ENCODE peak calls at places on chromosomes 1 and 21, in six cellular contexts. D is endothelial cell of umbilical vein, Q is A549, I is K562, L is GM12878, C is HepG2. Y is an unnamed sample.
A peak's percentile ranks its signal among the peaks of the same experiment; 100 is the strongest.

GRCh38 chr1:31102501-31102950 is 37.0 kb upstream of the PUM1 start:
- DNase-seq in D (no peak), Q (peak; percentile 28), I (no peak), L (no peak), C (no peak), Y (peak; percentile 51)

GRCh38 chr1:212413902-212414327 is 771 bp downstream of the PACC1 start:
- DNase-seq in D (no peak), Q (no peak), I (peak; percentile 62), L (no peak), C (no peak), Y (no peak)

GRCh38 chr1:119784127-119784781 is 15.5 kb upstream of the HMGCS2 start:
- DNase-seq in D (no peak), Q (no peak), I (no peak), L (no peak), C (no peak), Y (peak; percentile 89)

GRCh38 chr1:225834417-225835329 is 24.7 kb downstream of the EPHX1 start:
- DNase-seq in D (no peak), Q (no peak), I (no peak), L (no peak), C (no peak), Y (no peak)

GRCh38 chr1:89451011-89451410 is 73.6 kb upstream of the LRRC8B start:
- DNase-seq in D (no peak), Q (no peak), I (no peak), L (no peak), C (no peak), Y (no peak)

GRCh38 chr1:152585586-152585985 is 5.3 kb upstream of the LCE3D start:
- DNase-seq in D (no peak), Q (no peak), I (no peak), L (no peak), C (no peak), Y (peak; percentile 3)

GRCh38 chr1:55107989-55108388 is 68.6 kb downstream of the PCSK9 start:
- DNase-seq in D (no peak), Q (no peak), I (no peak), L (no peak), C (no peak), Y (no peak)

GRCh38 chr1:19682257-19682656 is 17.6 kb downstream of the HTR6 start:
- DNase-seq in D (no peak), Q (no peak), I (peak; percentile 29), L (no peak), C (no peak), Y (peak; percentile 34)

GRCh38 chr21:37530901-37531351 is 164.4 kb downstream of the DYRK1A start:
- DNase-seq in D (no peak), Q (no peak), I (no peak), L (no peak), C (no peak), Y (no peak)

GRCh38 chr1:91511386-91511785 is 10.7 kb downstream of the CDC7 start:
- DNase-seq in D (peak; percentile 57), Q (peak; percentile 51), I (peak; percentile 52), L (no peak), C (peak; percentile 35), Y (peak; percentile 47)

GRCh38 chr1:56755911-56756310 is 63.3 kb downstream of the FYB2 start:
- DNase-seq in D (no peak), Q (no peak), I (no peak), L (no peak), C (peak; percentile 11), Y (no peak)

DNA sequence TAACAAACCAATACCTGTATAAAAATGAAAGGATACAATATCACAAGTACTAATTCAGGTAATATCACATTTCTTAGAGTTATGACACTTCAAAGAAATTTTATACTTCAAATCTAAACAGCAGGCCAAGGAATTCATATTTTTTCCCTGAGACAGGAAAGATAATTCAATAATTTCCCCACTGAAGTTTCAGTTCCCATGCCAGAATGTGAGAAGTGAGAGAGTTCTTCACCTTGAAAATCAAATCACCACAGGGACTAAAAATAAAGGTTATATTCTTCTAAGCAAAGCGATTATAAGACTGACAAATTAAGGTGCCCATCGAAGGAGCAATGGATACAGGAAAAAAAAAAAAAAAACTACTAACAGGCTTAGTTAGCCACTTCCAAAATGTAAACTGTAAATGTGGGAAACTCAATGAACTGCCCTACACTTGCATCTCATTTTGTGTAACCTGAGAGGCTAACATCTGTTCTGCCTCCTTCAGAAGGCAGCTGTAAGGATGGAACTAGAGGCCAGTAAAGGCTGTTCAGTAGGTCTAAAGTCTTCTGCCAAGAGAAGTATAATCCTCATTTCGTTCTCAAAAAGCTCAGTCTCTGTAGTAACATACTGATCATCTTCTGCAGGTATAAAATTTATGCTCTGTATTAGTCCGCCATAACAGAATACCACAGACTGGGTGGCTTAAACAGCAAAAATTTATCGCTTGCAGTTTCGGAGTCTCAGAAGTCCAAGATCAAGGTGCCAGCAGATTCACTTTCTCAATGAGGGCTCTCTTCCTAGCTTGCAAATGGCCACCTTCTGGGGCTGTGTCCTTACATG is 127.8 kb downstream of the RERE start:
- DNase-seq in D (no peak), Q (no peak), I (no peak), L (no peak), C (no peak), Y (no peak)
- TF ChIP-seq MYC in D (no peak), Q (no peak), I (no peak), L (no peak), C (no peak), Y (no peak)

GRCh38 chr1:1304331-1305299 is 3.1 kb downstream of the ACAP3 start:
- DNase-seq in D (no peak), Q (peak; percentile 64), I (peak; percentile 84), L (no peak), C (peak; percentile 62), Y (peak; percentile 37)

GRCh38 chr1:1306661-1307260 is 969 bp downstream of the ACAP3 start:
- DNase-seq in D (no peak), Q (no peak), I (no peak), L (no peak), C (peak; percentile 60), Y (no peak)

GRCh38 chr1:1306070-1306660 is 1.6 kb downstream of the ACAP3 start:
- DNase-seq in D (no peak), Q (no peak), I (peak; percentile 80), L (no peak), C (peak; percentile 60), Y (peak; percentile 66)

GRCh38 chr1:1303736-1304135 is 4.0 kb downstream of the ACAP3 start:
- DNase-seq in D (no peak), Q (no peak), I (no peak), L (no peak), C (no peak), Y (no peak)

DNA sequence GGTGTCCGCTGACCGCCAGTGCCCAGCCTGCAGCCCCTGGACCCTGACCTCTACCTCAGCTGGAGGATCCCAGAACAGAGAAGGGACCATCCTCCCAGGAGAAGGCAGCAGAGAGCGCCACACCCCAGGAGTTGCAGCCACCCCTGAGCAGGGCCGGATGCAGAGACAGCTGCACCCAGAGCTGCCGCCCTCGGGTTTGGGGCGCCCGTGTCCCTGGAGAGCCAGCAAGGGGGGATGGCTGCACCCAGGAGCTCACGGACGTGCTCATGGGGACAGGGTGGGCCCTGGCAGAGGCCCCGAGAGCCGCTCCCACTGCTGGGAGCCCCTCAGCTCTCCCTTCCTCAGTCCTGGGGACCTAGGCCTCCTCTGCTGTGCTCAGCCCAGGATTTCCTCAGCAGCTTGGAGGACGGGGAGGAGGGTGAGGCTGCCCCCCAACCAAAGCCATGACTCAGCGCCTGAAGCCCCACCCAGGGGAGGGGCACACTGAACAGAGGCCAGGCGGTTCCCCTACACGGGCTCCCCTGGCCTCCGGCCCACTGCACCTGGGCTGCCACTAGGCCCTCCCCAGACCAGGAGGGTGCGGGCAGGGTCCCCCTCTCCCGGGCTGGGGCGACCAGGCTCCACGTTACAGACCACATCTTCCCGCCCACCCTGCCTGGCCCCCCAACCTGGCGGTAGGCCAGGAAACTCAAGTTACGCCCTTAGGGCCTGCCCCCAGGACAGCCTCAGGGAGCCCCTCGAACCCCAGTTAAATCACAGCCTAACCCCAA is 2.2 kb downstream of the ACAP3 start:
- DNase-seq in D (peak; percentile 21), Q (peak; percentile 53), I (peak; percentile 97), L (no peak), C (peak; percentile 74), Y (peak; percentile 89)
- TF ChIP-seq POLR2A in D (no peak), Q (no peak), I (no peak), L (peak; percentile 68), C (peak; percentile 30), Y (no peak)

GRCh38 chr1:25858494-25858893 is 763 bp downstream of the AUNIP start:
- DNase-seq in D (no peak), Q (no peak), I (no peak), L (no peak), C (no peak), Y (peak; percentile 62)
- TF ChIP-seq CTCF in D (no peak), Q (no peak), I (no peak), L (no peak), C (no peak), Y (no peak)

GRCh38 chr1:200075938-200076546 is 48.5 kb downstream of the NR5A2 start:
- DNase-seq in D (peak; percentile 99), Q (peak; percentile 88), I (no peak), L (no peak), C (peak; percentile 58), Y (peak; percentile 4)
- TF ChIP-seq MYC in D (no peak), Q (no peak), I (no peak), L (no peak), C (no peak), Y (no peak)

GRCh38 chr1:167934407-167935251 is 1.9 kb upstream of the DCAF6 start:
- DNase-seq in D (peak; percentile 4), Q (peak; percentile 21), I (no peak), L (no peak), C (no peak), Y (peak; percentile 46)

GRCh38 chr1:167933779-167934178 is 2.7 kb upstream of the DCAF6 start:
- DNase-seq in D (no peak), Q (no peak), I (no peak), L (no peak), C (no peak), Y (no peak)

GRCh38 chr1:167936068-167936929 is at the start of gene DCAF6:
- DNase-seq in D (peak; percentile 99), Q (peak; percentile 99), I (peak; percentile 99), L (peak; percentile 98), C (peak; percentile 97), Y (peak; percentile 98)

GRCh38 chr1:167936930-167937708 is at the start of gene MPC2:
- DNase-seq in D (peak; percentile 71), Q (peak; percentile 59), I (peak; percentile 95), L (no peak), C (peak; percentile 62), Y (peak; percentile 76)

GRCh38 chr1:167935252-167936067 is 1.0 kb upstream of the DCAF6 start:
- DNase-seq in D (peak; percentile 57), Q (peak; percentile 55), I (peak; percentile 72), L (no peak), C (peak; percentile 63), Y (peak; percentile 59)
- TF ChIP-seq POLR2A in D (no peak), Q (peak; percentile 67), I (no peak), L (peak; percentile 73), C (peak; percentile 82), Y (peak; percentile 65)

GRCh38 chr21:30269803-30270530 is 12.8 kb downstream of the KRTAP24-1 start:
- DNase-seq in D (no peak), Q (no peak), I (no peak), L (no peak), C (no peak), Y (no peak)

GRCh38 chr21:30268608-30269197 is 14.0 kb downstream of the KRTAP24-1 start:
- DNase-seq in D (no peak), Q (no peak), I (peak; percentile 40), L (no peak), C (no peak), Y (peak; percentile 59)
- TF ChIP-seq CTCF in D (no peak), Q (no peak), I (peak; percentile 41), L (peak; percentile 29), C (no peak), Y (peak; percentile 48)